ENCODE peak calls at places on chromosome 20, in nine cellular contexts. One of them, this sample, is unnamed.

GRCh38 chr20:21529863-21530262 is 16.0 kb upstream of the NKX2-2 start:
- DNase-seq in thoracic aorta: no peak
- DNase-seq in endothelial cell: no peak
- DNase-seq in AG09319: no peak
- DNase-seq in sigmoid colon: no peak
- DNase-seq in fibroblast of pulmonary artery: no peak
- DNase-seq in right atrium auricular region: no peak
- DNase-seq in HCT116: peak
- DNase-seq in lower lobe of right lung: no peak
- DNase-seq in this sample: no peak

GRCh38 chr20:38153011-38153329 is 12.1 kb downstream of the TGM2 start:
- DNase-seq in thoracic aorta: no peak
- DNase-seq in endothelial cell: no peak
- DNase-seq in AG09319: no peak
- DNase-seq in sigmoid colon: no peak
- DNase-seq in fibroblast of pulmonary artery: peak
- DNase-seq in right atrium auricular region: peak
- DNase-seq in HCT116: no peak
- DNase-seq in lower lobe of right lung: no peak
- DNase-seq in this sample: no peak

GRCh38 chr20:11686900-11687543 is 230.7 kb upstream of the BTBD3 start:
- DNase-seq in thoracic aorta: no peak
- DNase-seq in endothelial cell: peak
- DNase-seq in AG09319: no peak
- DNase-seq in sigmoid colon: peak
- DNase-seq in fibroblast of pulmonary artery: peak
- DNase-seq in right atrium auricular region: no peak
- DNase-seq in HCT116: no peak
- DNase-seq in lower lobe of right lung: peak
- DNase-seq in this sample: no peak

GRCh38 chr20:4041748-4042411 is 26.5 kb upstream of the RNF24 start:
- DNase-seq in thoracic aorta: no peak
- DNase-seq in endothelial cell: no peak
- DNase-seq in AG09319: no peak
- DNase-seq in sigmoid colon: peak
- DNase-seq in fibroblast of pulmonary artery: peak
- DNase-seq in right atrium auricular region: no peak
- DNase-seq in HCT116: peak
- DNase-seq in lower lobe of right lung: peak
- DNase-seq in this sample: peak

GRCh38 chr20:4808872-4809271 is 87.2 kb downstream of the PRND start:
- DNase-seq in thoracic aorta: no peak
- DNase-seq in endothelial cell: no peak
- DNase-seq in AG09319: no peak
- DNase-seq in sigmoid colon: no peak
- DNase-seq in fibroblast of pulmonary artery: no peak
- DNase-seq in right atrium auricular region: no peak
- DNase-seq in HCT116: no peak
- DNase-seq in lower lobe of right lung: no peak
- DNase-seq in this sample: no peak

GRCh38 chr20:1894471-1894950 is 696 bp upstream of the SIRPA start:
- DNase-seq in thoracic aorta: no peak
- DNase-seq in endothelial cell: peak
- DNase-seq in AG09319: peak
- DNase-seq in sigmoid colon: peak
- DNase-seq in fibroblast of pulmonary artery: no peak
- DNase-seq in right atrium auricular region: no peak
- DNase-seq in HCT116: no peak
- DNase-seq in lower lobe of right lung: no peak
- DNase-seq in this sample: peak

GRCh38 chr20:58542411-58543095 is 27.4 kb upstream of the APCDD1L start:
- DNase-seq in thoracic aorta: no peak
- DNase-seq in endothelial cell: no peak
- DNase-seq in AG09319: no peak
- DNase-seq in sigmoid colon: peak
- DNase-seq in fibroblast of pulmonary artery: no peak
- DNase-seq in right atrium auricular region: peak
- DNase-seq in HCT116: peak
- DNase-seq in lower lobe of right lung: no peak
- DNase-seq in this sample: no peak

GRCh38 chr20:16574656-16575355 is 1.6 kb upstream of the KIF16B start:
- DNase-seq in thoracic aorta: peak
- DNase-seq in endothelial cell: peak
- DNase-seq in AG09319: peak
- DNase-seq in sigmoid colon: peak
- DNase-seq in fibroblast of pulmonary artery: peak
- DNase-seq in right atrium auricular region: peak
- DNase-seq in HCT116: peak
- DNase-seq in lower lobe of right lung: peak
- DNase-seq in this sample: peak

GRCh38 chr20:10672579-10673127 is 1.1 kb downstream of the JAG1 start:
- DNase-seq in thoracic aorta: no peak
- DNase-seq in endothelial cell: peak
- DNase-seq in AG09319: no peak
- DNase-seq in sigmoid colon: peak
- DNase-seq in fibroblast of pulmonary artery: peak
- DNase-seq in right atrium auricular region: peak
- DNase-seq in HCT116: no peak
- DNase-seq in lower lobe of right lung: peak
- DNase-seq in this sample: peak

GRCh38 chr20:48805286-48805685 is 22.5 kb downstream of the PREX1 start:
- DNase-seq in thoracic aorta: no peak
- DNase-seq in endothelial cell: no peak
- DNase-seq in AG09319: no peak
- DNase-seq in sigmoid colon: no peak
- DNase-seq in fibroblast of pulmonary artery: no peak
- DNase-seq in right atrium auricular region: no peak
- DNase-seq in HCT116: no peak
- DNase-seq in lower lobe of right lung: no peak
- DNase-seq in this sample: no peak

GRCh38 chr20:23399568-23400241 is 21.6 kb downstream of the NAPB start:
- DNase-seq in thoracic aorta: no peak
- DNase-seq in endothelial cell: no peak
- DNase-seq in AG09319: no peak
- DNase-seq in sigmoid colon: no peak
- DNase-seq in fibroblast of pulmonary artery: peak
- DNase-seq in right atrium auricular region: no peak
- DNase-seq in HCT116: no peak
- DNase-seq in lower lobe of right lung: no peak
- DNase-seq in this sample: no peak

GRCh38 chr20:22789661-22790060 is 205.3 kb upstream of the FOXA2 start:
- DNase-seq in thoracic aorta: no peak
- DNase-seq in endothelial cell: no peak
- DNase-seq in AG09319: no peak
- DNase-seq in sigmoid colon: no peak
- DNase-seq in fibroblast of pulmonary artery: no peak
- DNase-seq in right atrium auricular region: no peak
- DNase-seq in HCT116: no peak
- DNase-seq in lower lobe of right lung: no peak
- DNase-seq in this sample: no peak

GRCh38 chr20:44523746-44524145 is 1.9 kb upstream of the SERINC3 start:
- DNase-seq in thoracic aorta: no peak
- DNase-seq in endothelial cell: no peak
- DNase-seq in AG09319: no peak
- DNase-seq in sigmoid colon: no peak
- DNase-seq in fibroblast of pulmonary artery: no peak
- DNase-seq in right atrium auricular region: no peak
- DNase-seq in HCT116: no peak
- DNase-seq in lower lobe of right lung: no peak
- DNase-seq in this sample: no peak

GRCh38 chr20:25023316-25023715 is 30.8 kb upstream of the APMAP start:
- DNase-seq in thoracic aorta: no peak
- DNase-seq in endothelial cell: no peak
- DNase-seq in AG09319: no peak
- DNase-seq in sigmoid colon: peak
- DNase-seq in fibroblast of pulmonary artery: no peak
- DNase-seq in right atrium auricular region: no peak
- DNase-seq in HCT116: no peak
- DNase-seq in lower lobe of right lung: no peak
- DNase-seq in this sample: no peak

GRCh38 chr20:50464026-50464724 is 46.0 kb upstream of the PTPN1 start:
- DNase-seq in thoracic aorta: no peak
- DNase-seq in endothelial cell: peak
- DNase-seq in AG09319: no peak
- DNase-seq in sigmoid colon: peak
- DNase-seq in fibroblast of pulmonary artery: peak
- DNase-seq in right atrium auricular region: peak
- DNase-seq in HCT116: no peak
- DNase-seq in lower lobe of right lung: peak
- DNase-seq in this sample: peak

DNA sequence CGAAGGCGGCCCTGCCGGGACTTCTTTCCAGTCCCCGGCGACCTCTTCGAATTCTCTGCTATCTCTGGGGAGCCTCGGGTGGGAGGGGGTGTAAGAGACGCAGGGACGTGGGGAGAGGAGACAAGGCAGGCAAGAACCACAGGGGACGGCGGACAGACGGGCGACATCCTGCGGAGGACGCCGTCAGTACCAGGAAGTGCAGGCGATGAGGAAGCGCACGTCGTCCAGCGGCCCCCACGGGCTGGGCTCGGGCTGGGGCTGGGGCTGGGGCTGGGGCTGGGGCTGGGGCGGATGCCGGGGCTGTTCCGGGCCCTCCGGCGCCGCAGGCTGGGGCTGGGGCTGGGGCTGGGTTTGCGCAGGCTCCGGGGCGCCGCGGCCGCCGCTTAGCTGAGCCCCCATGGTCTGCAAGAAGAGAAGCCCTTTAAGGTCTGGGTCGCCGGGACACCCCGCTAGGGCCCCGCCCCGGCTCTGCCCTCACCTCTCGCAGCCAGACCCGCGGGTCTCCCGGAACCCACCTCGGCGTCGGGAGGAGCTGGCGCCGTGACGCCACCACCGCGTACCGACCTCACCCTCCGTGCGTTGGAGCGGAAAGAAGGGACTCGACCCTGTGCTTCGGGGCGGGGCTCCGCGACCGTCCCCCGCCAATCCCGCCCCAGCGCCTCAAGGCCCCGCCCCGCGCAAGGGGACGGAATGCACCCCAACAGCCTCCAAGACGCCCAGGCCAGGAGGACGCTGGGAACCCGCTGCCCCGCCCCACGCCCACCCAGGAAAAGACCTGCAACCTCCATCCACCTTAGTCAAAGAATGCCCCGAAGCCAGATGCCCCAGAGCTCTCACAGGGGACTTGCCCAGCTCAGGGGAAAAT is at the start of gene MMP24OS:
- DNase-seq in thoracic aorta: peak
- DNase-seq in endothelial cell: peak
- DNase-seq in AG09319: peak
- DNase-seq in sigmoid colon: peak
- DNase-seq in fibroblast of pulmonary artery: peak
- DNase-seq in right atrium auricular region: peak
- DNase-seq in HCT116: peak
- DNase-seq in lower lobe of right lung: peak
- DNase-seq in this sample: peak
- TF ChIP-seq CTCF in thoracic aorta: peak
- TF ChIP-seq CTCF in endothelial cell: no peak
- TF ChIP-seq CTCF in AG09319: peak
- TF ChIP-seq CTCF in sigmoid colon: peak
- TF ChIP-seq CTCF in fibroblast of pulmonary artery: peak
- TF ChIP-seq CTCF in right atrium auricular region: no peak
- TF ChIP-seq CTCF in HCT116: no peak
- TF ChIP-seq CTCF in lower lobe of right lung: peak
- TF ChIP-seq CTCF in this sample: peak

DNA sequence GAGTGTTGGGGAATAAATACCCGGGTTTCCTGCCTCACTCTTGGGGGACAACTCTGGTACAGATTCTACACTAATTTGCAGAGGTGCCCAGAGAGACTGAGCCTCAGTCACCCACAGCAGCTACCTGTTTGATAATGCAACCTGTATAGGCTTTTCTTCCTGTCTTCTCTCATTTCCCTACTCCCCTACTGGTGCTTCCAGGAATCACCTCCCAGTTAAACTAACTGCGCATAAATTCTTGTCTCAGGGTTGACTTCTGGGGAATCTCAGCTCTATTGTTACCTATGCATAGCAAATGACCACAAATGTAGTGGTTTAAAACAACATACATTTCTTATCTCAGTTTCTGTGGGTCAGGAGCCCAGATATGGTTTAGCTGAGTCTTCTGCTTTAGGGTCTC is 11.3 kb downstream of the OCSTAMP start:
- DNase-seq in thoracic aorta: no peak
- DNase-seq in endothelial cell: no peak
- DNase-seq in AG09319: no peak
- DNase-seq in sigmoid colon: no peak
- DNase-seq in fibroblast of pulmonary artery: no peak
- DNase-seq in right atrium auricular region: no peak
- DNase-seq in HCT116: no peak
- DNase-seq in lower lobe of right lung: no peak
- DNase-seq in this sample: no peak
- TF ChIP-seq CTCF in thoracic aorta: no peak
- TF ChIP-seq CTCF in endothelial cell: peak
- TF ChIP-seq CTCF in AG09319: no peak
- TF ChIP-seq CTCF in sigmoid colon: no peak
- TF ChIP-seq CTCF in fibroblast of pulmonary artery: peak
- TF ChIP-seq CTCF in right atrium auricular region: no peak
- TF ChIP-seq CTCF in HCT116: no peak
- TF ChIP-seq CTCF in lower lobe of right lung: no peak
- TF ChIP-seq CTCF in this sample: peak

DNA sequence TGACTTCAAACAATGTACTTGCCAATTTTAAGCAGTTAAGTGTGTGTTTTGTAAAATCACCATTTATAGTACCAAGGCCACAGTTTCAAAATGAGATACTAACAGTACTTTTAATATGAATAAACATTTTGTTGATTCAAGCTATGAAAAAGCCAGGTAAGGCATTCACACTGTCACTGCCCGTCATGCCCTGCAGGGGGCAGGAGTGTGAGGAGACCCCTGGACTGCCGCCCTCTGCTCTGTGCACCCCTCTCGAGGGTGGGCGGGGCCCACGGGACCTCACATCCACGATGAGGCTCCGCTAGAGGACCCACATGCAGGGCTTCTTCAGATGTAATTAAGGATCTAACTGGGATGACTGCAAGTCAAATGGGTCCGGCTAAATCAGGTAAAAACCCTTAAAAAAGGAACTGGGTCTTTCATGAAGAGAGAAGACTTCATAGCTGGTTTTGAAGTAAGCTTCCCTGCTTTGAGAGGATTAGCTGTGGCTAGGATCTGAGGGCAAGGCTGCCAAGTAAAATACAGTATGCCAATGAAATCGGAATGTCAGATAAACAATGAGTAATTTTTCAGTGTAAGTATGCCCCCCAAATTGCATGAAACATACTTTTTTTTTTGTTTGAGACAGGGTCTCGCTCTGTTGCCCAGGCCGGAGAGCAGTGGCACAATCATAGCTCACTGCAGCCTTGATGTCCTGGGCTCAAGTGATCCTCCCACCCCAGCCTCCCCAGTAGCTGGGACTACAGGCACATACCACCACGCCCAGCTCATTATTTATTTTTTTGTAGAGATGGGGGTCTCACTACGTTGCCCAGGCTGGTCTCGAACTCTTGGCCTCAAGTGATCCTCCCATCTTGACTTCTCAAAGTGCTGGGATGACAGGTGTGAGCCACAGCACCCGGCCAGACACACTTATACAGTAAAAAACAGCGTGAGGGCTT is 18.7 kb downstream of the DIDO1 start:
- DNase-seq in thoracic aorta: no peak
- DNase-seq in endothelial cell: no peak
- DNase-seq in AG09319: no peak
- DNase-seq in sigmoid colon: no peak
- DNase-seq in fibroblast of pulmonary artery: no peak
- DNase-seq in right atrium auricular region: no peak
- DNase-seq in HCT116: no peak
- DNase-seq in lower lobe of right lung: peak
- DNase-seq in this sample: peak
- TF ChIP-seq CTCF in thoracic aorta: no peak
- TF ChIP-seq CTCF in endothelial cell: peak
- TF ChIP-seq CTCF in AG09319: peak
- TF ChIP-seq CTCF in sigmoid colon: peak
- TF ChIP-seq CTCF in fibroblast of pulmonary artery: peak
- TF ChIP-seq CTCF in right atrium auricular region: peak
- TF ChIP-seq CTCF in HCT116: no peak
- TF ChIP-seq CTCF in lower lobe of right lung: peak
- TF ChIP-seq CTCF in this sample: peak

GRCh38 chr20:56957737-56958553 is 308.5 kb downstream of the BMP7 start:
- DNase-seq in thoracic aorta: no peak
- DNase-seq in endothelial cell: peak
- DNase-seq in AG09319: peak
- DNase-seq in sigmoid colon: no peak
- DNase-seq in fibroblast of pulmonary artery: no peak
- DNase-seq in right atrium auricular region: no peak
- DNase-seq in HCT116: no peak
- DNase-seq in lower lobe of right lung: no peak
- DNase-seq in this sample: peak
- TF ChIP-seq CTCF in thoracic aorta: no peak
- TF ChIP-seq CTCF in endothelial cell: no peak
- TF ChIP-seq CTCF in AG09319: peak
- TF ChIP-seq CTCF in sigmoid colon: no peak
- TF ChIP-seq CTCF in fibroblast of pulmonary artery: no peak
- TF ChIP-seq CTCF in right atrium auricular region: no peak
- TF ChIP-seq CTCF in HCT116: no peak
- TF ChIP-seq CTCF in lower lobe of right lung: no peak
- TF ChIP-seq CTCF in this sample: no peak

This sample was measured in WERI-Rb-1.